ENCODE peak calls at places on chromosomes 7 and 10, in five cellular contexts. T, H, N, C and E are unnamed samples. For H3K9me3, the result is how much of the 10 kb centered on the place peaks cover.

GRCh38 chr7:74020396-74020795 is 7.6 kb upstream of the ELN start:
- DNase-seq in T (no peak), H (no peak), N (no peak), C (no peak), E (no peak)

GRCh38 chr7:35971133-35971995 is 170.5 kb downstream of the SEPTIN7 start:
- DNase-seq in T (no peak), H (no peak), N (peak), C (no peak), E (no peak)

GRCh38 chr7:148697256-148697841 is 1.4 kb upstream of the CUL1 start:
- DNase-seq in T (peak), H (no peak), N (no peak), C (peak), E (peak)

GRCh38 chr7:129146237-129146979 is 1.9 kb downstream of the TSPAN33 start:
- DNase-seq in T (no peak), H (no peak), N (no peak), C (no peak), E (no peak)

GRCh38 chr10:27153855-27154198 is 357 bp downstream of the YME1L1 start:
- DNase-seq in T (no peak), H (no peak), N (peak), C (no peak), E (no peak)

GRCh38 chr7:131942287-131943150 is 386.1 kb upstream of the PODXL start:
- DNase-seq in T (peak), H (no peak), N (no peak), C (no peak), E (no peak)

GRCh38 chr7:137395425-137395824 is 51.9 kb upstream of the PTN start:
- DNase-seq in T (no peak), H (no peak), N (no peak), C (peak), E (no peak)

GRCh38 chr10:14478639-14479038 is 147.9 kb upstream of the FRMD4A start:
- DNase-seq in T (peak), H (peak), N (peak), C (peak), E (no peak)

GRCh38 chr7:136072447-136072846 is 95.3 kb upstream of the MTPN start:
- DNase-seq in T (no peak), H (no peak), N (no peak), C (no peak), E (no peak)

GRCh38 chr7:28298870-28299484 is 113.3 kb upstream of the CREB5 start:
- DNase-seq in T (no peak), H (no peak), N (peak), C (no peak), E (no peak)

GRCh38 chr7:107046511-107047259 is 2.2 kb downstream of the PRKAR2B start:
- DNase-seq in T (no peak), H (no peak), N (no peak), C (no peak), E (no peak)

GRCh38 chr7:96414931-96415292 is 93.0 kb upstream of the SLC25A13 start:
- DNase-seq in T (no peak), H (no peak), N (peak), C (no peak), E (peak)

GRCh38 chr10:4514445-4515108 is 311.4 kb upstream of the AKR1E2 start:
- DNase-seq in T (peak), H (peak), N (no peak), C (peak), E (no peak)

GRCh38 chr10:132129431-132129830 is 57.3 kb upstream of the DPYSL4 start:
- DNase-seq in T (no peak), H (no peak), N (no peak), C (no peak), E (no peak)

GRCh38 chr7:114652041-114652440 is 237.4 kb downstream of the FOXP2 start:
- DNase-seq in T (no peak), H (no peak), N (no peak), C (no peak), E (no peak)

GRCh38 chr7:77281780-77282478 is 82.3 kb upstream of the FGL2 start:
- DNase-seq in T (peak), H (no peak), N (no peak), C (peak), E (no peak)

GRCh38 chr7:74525881-74526280 is 72.2 kb downstream of the GTF2IRD1 start:
- DNase-seq in T (no peak), H (no peak), N (no peak), C (no peak), E (no peak)

GRCh38 chr7:107312418-107312817 is 143.6 kb downstream of the HBP1 start:
- DNase-seq in T (no peak), H (no peak), N (no peak), C (no peak), E (no peak)

GRCh38 chr7:33716581-33717477 is 188.5 kb upstream of the BMPER start:
- DNase-seq in T (no peak), H (no peak), N (peak), C (no peak), E (no peak)

GRCh38 chr7:80380957-80381356 is 130.9 kb downstream of the GNAT3 start:
- DNase-seq in T (no peak), H (no peak), N (no peak), C (no peak), E (no peak)

GRCh38 chr7:106720641-106721040 is 59.7 kb upstream of the CCDC71L start:
- DNase-seq in T (no peak), H (no peak), N (no peak), C (no peak), E (no peak)

GRCh38 chr7:27842851-27843250 is 102.9 kb downstream of the TAX1BP1 start:
- DNase-seq in T (no peak), H (no peak), N (no peak), C (no peak), E (no peak)

GRCh38 chr10:124701881-124702656 is 42.1 kb downstream of the FAM53B start:
- DNase-seq in T (peak), H (no peak), N (no peak), C (peak), E (no peak)

GRCh38 chr7:100568176-100568935 is 5.3 kb downstream of the SAP25 start:
- DNase-seq in T (no peak), H (no peak), N (no peak), C (no peak), E (no peak)

GRCh38 chr7:96833701-96834453 is 124.2 kb upstream of the SEM1 start:
- DNase-seq in T (no peak), H (no peak), N (no peak), C (no peak), E (no peak)

GRCh38 chr7:22640269-22640668 is 86.7 kb upstream of the IL6 start:
- DNase-seq in T (no peak), H (no peak), N (no peak), C (no peak), E (no peak)

GRCh38 chr10:132361581-132362101 is 29.6 kb downstream of the LRRC27 start:
- DNase-seq in T (peak), H (no peak), N (no peak), C (no peak), E (no peak)

GRCh38 chr10:16991011-16991410 is 138.6 kb downstream of the CUBN start:
- DNase-seq in T (no peak), H (no peak), N (no peak), C (no peak), E (no peak)

GRCh38 chr7:100739934-100740333 is 6.5 kb downstream of the ZAN start:
- DNase-seq in T (no peak), H (no peak), N (no peak), C (no peak), E (no peak)

GRCh38 chr7:82441916-82442478 is 1.6 kb downstream of the CACNA2D1 start:
- DNase-seq in T (no peak), H (no peak), N (peak), C (no peak), E (no peak)

GRCh38 chr7:117163101-117163500 is 159.8 kb downstream of the WNT2 start:
- DNase-seq in T (no peak), H (no peak), N (no peak), C (no peak), E (no peak)

GRCh38 chr10:4316166-4316810 is 509.7 kb upstream of the AKR1E2 start:
- DNase-seq in T (peak), H (peak), N (no peak), C (peak), E (no peak)

GRCh38 chr10:27745719-27746363 is at the start of gene MKX:
- DNase-seq in T (peak), H (no peak), N (peak), C (no peak), E (no peak)

DNA sequence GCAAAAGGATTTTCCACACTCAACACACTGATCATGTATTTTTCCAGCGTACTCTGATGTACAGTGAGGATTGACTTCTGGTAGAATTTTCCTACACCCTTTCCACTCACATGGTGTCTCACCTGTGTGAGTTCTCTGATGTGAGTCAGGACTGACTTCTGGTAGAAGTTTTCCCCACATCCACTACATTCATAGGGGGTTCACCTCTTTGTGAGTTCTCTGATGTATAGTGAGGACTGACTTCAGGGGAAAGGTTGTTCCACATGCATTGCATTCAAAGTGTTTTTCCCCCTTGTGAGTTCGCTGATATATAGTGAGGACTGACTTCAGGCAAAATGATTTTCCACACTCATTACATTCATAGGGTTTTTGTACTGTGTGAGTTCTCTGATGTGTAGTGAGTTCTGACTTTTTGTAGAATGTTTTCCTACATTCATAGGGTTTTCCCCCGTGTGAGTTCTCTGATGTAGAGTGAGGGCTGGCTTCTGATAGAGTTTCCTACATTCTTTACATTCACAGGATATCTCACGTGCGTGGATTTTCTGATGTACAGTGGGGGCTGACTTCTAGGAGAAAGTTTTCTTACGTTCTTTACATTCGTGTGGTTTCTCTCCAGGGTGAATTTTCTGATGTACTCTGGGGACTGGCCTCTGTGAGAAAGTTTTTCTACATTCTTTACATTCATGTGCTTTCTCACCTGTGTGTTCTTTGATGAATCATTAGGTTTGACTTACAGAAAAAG is 146.5 kb downstream of the GLRX3 start:
- DNase-seq in T (no peak), H (no peak), N (no peak), C (no peak), E (no peak)
- H3K9me3 ChIP-seq in T (half or more), H (half or more), N (half or more), C (half or more), E (half or more)

DNA sequence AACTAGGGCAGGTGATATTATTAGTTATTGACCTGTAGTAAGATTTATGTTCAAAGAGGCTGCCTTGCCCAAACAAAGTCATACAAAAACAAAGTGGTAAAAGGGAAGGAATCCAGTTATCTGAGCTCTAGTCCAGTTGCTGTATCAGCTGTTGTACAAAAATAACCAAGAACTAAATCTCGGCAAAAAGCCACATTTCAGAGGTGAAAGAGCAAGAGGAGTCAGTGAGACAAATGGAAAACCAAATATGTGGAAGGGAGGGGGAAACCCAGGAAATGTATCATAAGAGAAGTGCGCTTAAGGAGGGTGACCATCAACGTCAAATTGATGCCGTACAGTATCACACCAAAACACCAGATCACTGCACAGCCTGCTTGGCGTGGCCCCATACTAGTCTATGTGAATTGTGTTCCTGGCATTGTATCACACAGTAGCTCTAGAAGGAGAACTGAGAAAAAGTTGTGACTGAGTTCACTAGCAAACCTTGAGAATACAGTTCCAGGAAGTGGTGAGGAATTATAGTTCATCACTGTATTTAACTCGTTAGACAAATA is 6.4 kb downstream of the AGBL3 start:
- DNase-seq in T (no peak), H (no peak), N (no peak), C (no peak), E (no peak)
- H3K27ac ChIP-seq in T (peak), H (no peak), N (peak), C (no peak), E (no peak)

DNA sequence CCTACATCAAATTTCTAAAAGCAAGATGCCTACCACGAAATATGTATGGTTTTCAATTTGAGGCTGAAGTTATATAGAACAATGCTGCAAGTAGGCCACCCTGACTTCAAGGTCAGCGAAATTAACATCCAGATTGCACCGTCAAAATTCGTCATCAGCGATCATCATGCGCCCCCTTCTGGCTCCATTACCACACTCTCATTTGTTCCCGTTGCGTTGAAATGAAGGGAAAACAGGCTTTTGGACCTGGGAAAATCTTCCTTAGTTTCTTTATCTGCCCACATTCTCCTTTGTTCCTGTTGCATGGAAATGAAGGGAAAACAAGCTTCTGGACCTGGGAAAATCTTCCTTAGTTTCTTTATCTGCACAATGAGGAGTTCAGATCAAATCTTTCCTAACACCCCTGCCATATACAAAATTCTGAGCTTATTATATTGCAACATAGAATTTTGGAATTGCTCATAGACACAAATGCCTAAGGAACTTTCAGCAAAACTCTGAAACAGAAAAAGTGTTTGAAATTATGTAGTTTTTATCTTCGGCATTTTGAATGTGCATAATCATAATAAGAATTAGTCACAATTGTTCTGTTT is 98.2 kb upstream of the PRKCQ start:
- DNase-seq in T (peak), H (no peak), N (peak), C (peak), E (peak)
- TF ChIP-seq CTCF in T (peak), H (peak), N (peak), C (peak), E (peak)

GRCh38 chr10:106714734-106715368 is 449.7 kb downstream of the SORCS1 start:
- DNase-seq in T (no peak), H (no peak), N (no peak), C (no peak), E (no peak)

GRCh38 chr10:106711313-106711906 is 453.1 kb downstream of the SORCS1 start:
- DNase-seq in T (no peak), H (peak), N (peak), C (peak), E (no peak)

GRCh38 chr10:106713846-106714245 is 450.7 kb downstream of the SORCS1 start:
- DNase-seq in T (no peak), H (no peak), N (no peak), C (no peak), E (no peak)

GRCh38 chr10:106712988-106713387 is 451.5 kb downstream of the SORCS1 start:
- DNase-seq in T (no peak), H (no peak), N (no peak), C (no peak), E (no peak)

GRCh38 chr10:106716375-106716774 is 448.1 kb downstream of the SORCS1 start:
- DNase-seq in T (no peak), H (no peak), N (no peak), C (no peak), E (no peak)
- H3K9me3 ChIP-seq in T (under half), H (under half), N (under half), C (under half), E (under half)

DNA sequence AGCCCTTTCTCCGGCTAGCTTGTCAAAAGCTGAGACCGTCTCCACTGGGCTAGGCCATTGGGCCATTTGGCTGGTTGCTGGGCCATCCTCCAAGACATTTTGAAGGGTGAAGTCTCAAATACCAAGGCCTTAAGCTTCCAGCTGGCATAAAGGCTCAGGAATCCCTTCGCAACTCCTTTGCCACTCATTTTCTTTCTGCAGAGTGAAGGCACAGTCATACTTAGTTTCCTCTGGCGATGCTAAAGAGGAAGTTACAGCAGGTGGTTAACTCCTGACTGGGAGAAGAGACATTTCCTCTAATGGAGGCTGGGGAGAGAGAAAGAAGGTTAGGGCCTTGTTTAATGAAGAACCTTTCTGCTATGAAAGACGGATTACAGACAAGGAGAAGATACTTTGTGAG is 4.8 kb upstream of the REPIN1 start:
- DNase-seq in T (no peak), H (no peak), N (no peak), C (no peak), E (no peak)
- H3K27ac ChIP-seq in T (no peak), H (no peak), N (no peak), C (no peak), E (no peak)

GRCh38 chr10:21532694-21533576 is 1.1 kb upstream of the MLLT10 start:
- DNase-seq in T (peak), H (no peak), N (peak), C (no peak), E (no peak)

GRCh38 chr10:21535494-21535818 is 1.4 kb downstream of the MLLT10 start:
- DNase-seq in T (no peak), H (no peak), N (no peak), C (no peak), E (no peak)

GRCh38 chr10:21534611-21535493 is 820 bp downstream of the MLLT10 start:
- DNase-seq in T (peak), H (peak), N (peak), C (peak), E (peak)

GRCh38 chr10:21531164-21531563 is 2.9 kb upstream of the MLLT10 start:
- DNase-seq in T (no peak), H (no peak), N (peak), C (no peak), E (no peak)

GRCh38 chr10:21533577-21534475 is at the start of gene MLLT10:
- DNase-seq in T (peak), H (peak), N (peak), C (peak), E (peak)
- TF ChIP-seq CTCF in T (peak), H (peak), N (no peak), C (no peak), E (peak)

GRCh38 chr10:65360497-65360896 is 1565.3 kb upstream of the LRRTM3 start:
- DNase-seq in T (no peak), H (no peak), N (no peak), C (no peak), E (no peak)
- H3K9me3 ChIP-seq in T (under half), H (under half), N (under half), C (under half), E (under half)

GRCh38 chr10:113494736-113495135 is 58.1 kb upstream of the HABP2 start:
- DNase-seq in T (no peak), H (no peak), N (no peak), C (no peak), E (no peak)

GRCh38 chr10:113493195-113493594 is 59.7 kb upstream of the HABP2 start:
- DNase-seq in T (no peak), H (no peak), N (no peak), C (no peak), E (no peak)

GRCh38 chr10:113497203-113497602 is 55.6 kb upstream of the HABP2 start:
- DNase-seq in T (no peak), H (no peak), N (no peak), C (no peak), E (no peak)

GRCh38 chr10:113493943-113494342 is 58.9 kb upstream of the HABP2 start:
- DNase-seq in T (no peak), H (no peak), N (peak), C (no peak), E (no peak)

GRCh38 chr10:113496124-113496523 is 56.7 kb upstream of the HABP2 start:
- DNase-seq in T (no peak), H (no peak), N (no peak), C (no peak), E (no peak)
- H3K27ac ChIP-seq in T (peak), H (peak), N (no peak), C (no peak), E (no peak)

DNA sequence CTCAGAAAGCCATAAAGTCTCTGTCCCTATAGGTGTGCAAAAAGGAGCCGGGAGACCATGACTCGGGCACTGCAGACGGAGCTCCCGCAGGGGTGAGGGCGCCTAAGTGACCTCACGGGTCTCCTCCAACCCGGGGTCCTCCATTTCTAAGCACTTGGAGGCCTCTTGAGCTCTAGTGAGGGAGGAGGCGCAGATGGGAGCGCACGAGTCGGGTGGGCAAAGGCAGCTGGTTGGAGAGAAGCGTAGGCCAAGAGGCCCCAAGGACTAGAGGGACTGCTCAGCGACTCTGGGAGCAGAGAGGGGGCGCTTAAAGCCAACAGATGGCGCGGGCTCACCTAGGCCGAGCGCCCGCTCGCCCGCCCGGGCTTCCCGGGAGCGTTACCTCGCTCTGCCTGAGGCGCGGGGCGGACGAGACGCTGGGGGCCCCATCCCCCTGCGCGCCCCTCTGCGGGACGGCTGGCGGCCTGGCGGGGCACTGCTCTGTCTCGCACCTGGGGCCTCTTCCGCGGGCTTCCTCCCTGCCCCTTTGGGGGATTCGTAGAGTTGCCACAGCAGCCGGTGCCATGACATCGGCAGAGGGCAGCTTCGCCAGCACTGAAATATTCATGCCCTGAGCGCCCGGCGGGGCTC is 521 bp upstream of the CDH23 start:
- DNase-seq in T (no peak), H (no peak), N (peak), C (peak), E (peak)
- TF ChIP-seq CTCF in T (peak), H (peak), N (peak), C (peak), E (no peak)